ENCODE peak calls at places on chromosome 2, in nine cellular contexts. F is occipital lobe; Q is left lung; L is psoas muscle; J is endothelial cell; S is GOT3; U is activated CD4-positive, alpha-beta T cell treated with anti-CD3 and anti-CD28 coated beads, Interleukin-2, amount 50 U/mL, for 4 hours; W is central memory CD4-positive, alpha-beta T cell; G is brain microvascular endothelial cell. O is an unnamed sample.

GRCh38 chr2:147499785-147500184 is 345.0 kb upstream of the ACVR2A start:
- DNase-seq in F (no peak), Q (no peak), L (no peak), J (no peak), S (no peak), U (no peak), W (no peak), G (no peak), O (no peak)

GRCh38 chr2:73588177-73588576 is 54.0 kb downstream of the NAT8 start:
- DNase-seq in F (no peak), Q (no peak), L (no peak), J (no peak), S (no peak), U (no peak), W (no peak), G (no peak), O (no peak)

GRCh38 chr2:16173893-16174692 is 233.7 kb downstream of the MYCN start:
- DNase-seq in F (no peak), Q (no peak), L (no peak), J (no peak), S (no peak), U (no peak), W (no peak), G (no peak), O (no peak)

GRCh38 chr2:164771897-164772296 is 69.7 kb downstream of the COBLL1 start:
- DNase-seq in F (no peak), Q (no peak), L (no peak), J (no peak), S (no peak), U (no peak), W (no peak), G (no peak), O (no peak)

GRCh38 chr2:12110074-12110473 is 363.6 kb downstream of the LPIN1 start:
- DNase-seq in F (no peak), Q (no peak), L (no peak), J (no peak), S (no peak), U (no peak), W (peak), G (no peak), O (no peak)

GRCh38 chr2:60633615-60634014 is 80.2 kb upstream of the BCL11A start:
- DNase-seq in F (no peak), Q (no peak), L (no peak), J (no peak), S (no peak), U (no peak), W (no peak), G (no peak), O (no peak)

GRCh38 chr2:232634319-232635150 is 1.1 kb downstream of the EFHD1 start:
- DNase-seq in F (no peak), Q (no peak), L (peak), J (peak), S (no peak), U (no peak), W (no peak), G (no peak), O (no peak)

GRCh38 chr2:99957724-99958123 is 184.7 kb downstream of the AFF3 start:
- DNase-seq in F (no peak), Q (no peak), L (no peak), J (no peak), S (no peak), U (no peak), W (no peak), G (no peak), O (no peak)

GRCh38 chr2:48065096-48065495 is 158.8 kb upstream of the FBXO11 start:
- DNase-seq in F (no peak), Q (no peak), L (no peak), J (no peak), S (no peak), U (no peak), W (no peak), G (no peak), O (no peak)

GRCh38 chr2:44271296-44271695 is 4.0 kb upstream of the SLC3A1 start:
- DNase-seq in F (no peak), Q (no peak), L (no peak), J (no peak), S (no peak), U (no peak), W (no peak), G (no peak), O (no peak)